ENCODE peak calls at places on chromosomes 4 and X, in ten cellular contexts. X, Z, P, W, T, F, L, O, Q and N are unnamed samples.

GRCh38 chrX:21666252-21666651 is 8.1 kb upstream of the KLHL34 start:
- DNase-seq in Z (no peak), Q (no peak), O (no peak), T (no peak), L (no peak), W (no peak), X (no peak), F (no peak), P (no peak), N (no peak)

GRCh38 chrX:1455948-1456280 is 3.2 kb upstream of the ASMTL start:
- DNase-seq in P (no peak), Q (no peak), O (no peak), T (no peak), L (no peak), Z (no peak), W (peak; percentile 10), X (no peak), F (peak; percentile 18), N (no peak)

GRCh38 chrX:3699841-3700381 is 13.5 kb downstream of the PRKX start:
- DNase-seq in T (no peak), P (no peak), F (no peak), Z (no peak), O (peak; percentile 47), Q (no peak), W (no peak), X (no peak), L (no peak), N (no peak)

GRCh38 chr4:101169044-101170014 is 178.0 kb downstream of the PPP3CA start:
- DNase-seq in L (peak; percentile 18), F (peak; percentile 63), Q (no peak), W (peak; percentile 75), O (peak; percentile 54), X (peak; percentile 51), T (peak; percentile 35), Z (no peak), P (peak; percentile 52), N (no peak)

GRCh38 chrX:71997320-71997719 is 86.7 kb downstream of the NHSL2 start:
- DNase-seq in T (no peak), X (peak; percentile 6), Q (no peak), W (no peak), P (no peak), Z (no peak), L (no peak), O (no peak), F (no peak), N (no peak)

GRCh38 chrX:117969337-117969736 is 147.3 kb downstream of the KLHL13 start:
- DNase-seq in Q (no peak), O (no peak), P (no peak), T (no peak), X (no peak), F (no peak), Z (no peak), L (no peak), W (no peak), N (no peak)

GRCh38 chr4:140080883-140081282 is 73.1 kb downstream of the MAML3 start:
- DNase-seq in Q (no peak), P (no peak), T (no peak), X (peak; percentile 69), F (no peak), Z (no peak), O (no peak), W (no peak), L (no peak), N (no peak)

GRCh38 chr4:121676388-121677075 is 20.2 kb downstream of the ANXA5 start:
- DNase-seq in P (no peak), L (no peak), W (no peak), O (no peak), Q (no peak), Z (no peak), T (no peak), X (no peak), F (no peak), N (no peak)

GRCh38 chr4:25939330-25939729 is 25.3 kb downstream of the SMIM20 start:
- DNase-seq in Q (no peak), L (no peak), T (no peak), Z (no peak), P (no peak), W (no peak), F (no peak), O (no peak), X (no peak), N (no peak)

GRCh38 chr4:41202356-41202755 is 12.0 kb downstream of the APBB2 start:
- DNase-seq in L (no peak), Z (no peak), F (no peak), X (no peak), T (no peak), P (no peak), W (no peak), O (no peak), Q (no peak), N (no peak)

GRCh38 chr4:96603635-96604034 is 763.7 kb downstream of the PDHA2 start:
- DNase-seq in L (no peak), T (no peak), O (no peak), F (no peak), Q (no peak), P (peak; percentile 24), Z (no peak), X (no peak), W (no peak), N (no peak)

GRCh38 chrX:139892512-139892911 is 40.3 kb downstream of the ATP11C start:
- DNase-seq in Q (no peak), F (no peak), X (no peak), W (no peak), O (no peak), T (no peak), Z (no peak), P (no peak), L (no peak), N (no peak)

GRCh38 chr4:4848540-4848939 is 10.9 kb upstream of the MSX1 start:
- DNase-seq in O (no peak), F (no peak), Q (no peak), T (no peak), W (peak; percentile 67), L (no peak), Z (peak; percentile 35), X (no peak), P (no peak), N (no peak)
- H3K27me3 ChIP-seq in O (no peaks in the 10 kb centered on the region), F (no peaks in the 10 kb centered on the region), Q (peaks cover 21% of the 10 kb centered on the region), T (peaks cover 100% of the 10 kb centered on the region), W (peaks cover 63% of the 10 kb centered on the region), L (no peaks in the 10 kb centered on the region), Z (peaks cover 99% of the 10 kb centered on the region), X (no peaks in the 10 kb centered on the region), P (no peaks in the 10 kb centered on the region), N (peaks cover 13% of the 10 kb centered on the region)

DNA sequence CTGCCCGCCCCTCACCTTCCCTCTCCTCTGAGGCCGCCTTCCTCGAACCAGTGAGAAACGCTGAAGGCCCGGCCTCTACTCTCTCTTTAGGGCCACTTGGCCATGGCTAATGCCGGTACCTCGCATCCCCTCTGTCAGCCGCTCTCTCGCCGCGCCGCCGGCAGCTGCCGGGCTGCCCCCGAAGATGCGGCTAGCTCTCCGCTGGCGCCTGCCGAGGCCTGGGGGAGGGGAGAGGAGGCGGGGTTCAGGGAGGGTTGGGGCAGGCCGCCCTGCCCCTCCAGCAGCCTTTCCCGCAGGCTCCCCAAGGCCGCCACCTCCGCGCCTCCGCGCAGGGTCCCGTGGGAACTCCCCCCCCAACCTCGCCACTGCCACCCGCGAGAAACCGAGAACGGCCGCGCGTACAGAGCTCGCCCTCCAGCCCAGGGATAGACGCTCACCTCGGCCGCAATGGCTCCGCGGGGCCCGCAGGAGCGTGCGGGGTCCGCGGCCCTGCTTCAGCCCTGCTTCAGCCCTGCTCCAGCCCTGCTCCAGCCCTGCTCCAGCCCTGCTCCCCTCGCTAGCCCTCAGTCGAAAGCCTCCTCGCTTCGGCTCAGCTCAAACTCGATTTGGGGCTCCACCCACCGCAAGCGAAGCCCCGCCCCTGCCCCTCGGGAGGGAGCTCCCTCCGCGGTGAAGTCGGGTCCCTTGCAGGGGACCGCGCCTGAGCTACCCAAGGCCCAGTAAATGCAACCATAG is at the start of gene HUWE1:
- DNase-seq in W (peak; percentile 95), X (peak; percentile 67), Q (peak; percentile 96), F (peak; percentile 79), T (peak; percentile 78), Z (peak; percentile 92), P (peak; percentile 85), L (peak; percentile 77), O (peak; percentile 83), N (peak; percentile 90)
- H3K27me3 ChIP-seq in W (no peaks in the 10 kb centered on the region), X (no peaks in the 10 kb centered on the region), Q (no peaks in the 10 kb centered on the region), F (peaks cover 4% of the 10 kb centered on the region), T (no peaks in the 10 kb centered on the region), Z (no peaks in the 10 kb centered on the region), P (no peaks in the 10 kb centered on the region), L (no peaks in the 10 kb centered on the region), O (no peaks in the 10 kb centered on the region), N (no peaks in the 10 kb centered on the region)

DNA sequence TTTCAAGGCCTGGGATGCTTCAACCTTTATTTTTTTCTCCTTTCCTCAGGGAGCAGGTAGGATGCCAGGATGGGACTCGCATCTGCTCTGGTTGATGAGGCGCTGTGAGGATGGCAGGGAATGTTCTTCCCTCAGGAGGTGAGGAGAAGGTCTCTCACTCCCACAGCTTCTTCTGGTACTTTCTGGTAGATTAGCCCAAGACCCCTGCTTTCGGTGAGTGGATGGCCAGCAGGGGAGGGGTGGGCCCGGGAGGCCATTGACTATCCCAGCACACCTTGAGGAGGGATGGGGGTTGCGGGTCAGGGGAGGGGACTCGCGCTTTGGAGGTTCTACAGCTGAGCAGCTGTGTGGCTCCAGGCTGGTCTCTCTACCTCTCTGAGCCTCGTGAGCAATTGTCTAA is 14.8 kb downstream of the CYTL1 start:
- DNase-seq in W (no peak), P (no peak), O (no peak), T (no peak), Z (no peak), L (no peak), X (no peak), Q (no peak), F (no peak), N (no peak)
- H3K27me3 ChIP-seq in W (peaks cover 28% of the 10 kb centered on the region), P (no peaks in the 10 kb centered on the region), O (peaks cover 17% of the 10 kb centered on the region), T (peaks cover 79% of the 10 kb centered on the region), Z (peaks cover 37% of the 10 kb centered on the region), L (no peaks in the 10 kb centered on the region), X (no peaks in the 10 kb centered on the region), Q (peaks cover 3% of the 10 kb centered on the region), F (no peaks in the 10 kb centered on the region), N (no peaks in the 10 kb centered on the region)

GRCh38 chr4:8855781-8856245 is 15.8 kb downstream of the HMX1 start:
- DNase-seq in P (no peak), X (no peak), T (no peak), Q (no peak), F (no peak), L (no peak), W (no peak), Z (no peak), O (no peak), N (no peak)

GRCh38 chr4:8858925-8859210 is 12.8 kb downstream of the HMX1 start:
- DNase-seq in F (no peak), Z (peak; percentile 43), X (no peak), O (no peak), Q (no peak), P (no peak), W (no peak), L (no peak), T (no peak), N (no peak)

GRCh38 chr4:8857682-8858187 is 13.9 kb downstream of the HMX1 start:
- DNase-seq in X (no peak), O (no peak), F (no peak), Z (peak; percentile 67), W (no peak), L (no peak), T (no peak), Q (no peak), P (no peak), N (no peak)

GRCh38 chr4:8858188-8858924 is 13.3 kb downstream of the HMX1 start:
- DNase-seq in Q (no peak), L (no peak), Z (peak; percentile 72), F (no peak), O (no peak), P (no peak), X (no peak), T (no peak), W (no peak), N (no peak)

GRCh38 chr4:8856835-8857590 is 14.6 kb downstream of the HMX1 start:
- DNase-seq in F (no peak), P (no peak), T (no peak), L (no peak), W (no peak), Z (peak; percentile 77), Q (no peak), X (no peak), O (no peak), N (no peak)
- H3K27me3 ChIP-seq in F (peaks cover 34% of the 10 kb centered on the region), P (no peaks in the 10 kb centered on the region), T (peaks cover 100% of the 10 kb centered on the region), L (no peaks in the 10 kb centered on the region), W (peaks cover 98% of the 10 kb centered on the region), Z (peaks cover 100% of the 10 kb centered on the region), Q (peaks cover 60% of the 10 kb centered on the region), X (peaks cover 61% of the 10 kb centered on the region), O (peaks cover 73% of the 10 kb centered on the region), N (peaks cover 11% of the 10 kb centered on the region)